ENCODE peak calls at places on chromosome X, in seven cellular contexts. One of them, this sample, is unnamed.

GRCh38 chrX:70132244-70132643 is 1.0 kb upstream of the IGBP1 start:
- DNase-seq in DMS153: no peak
- DNase-seq in RPMI8226: peak; percentile 3
- DNase-seq in heart left ventricle: no peak
- DNase-seq in fibroblast of lung: no peak
- DNase-seq in NCI-H2081: no peak
- DNase-seq in mucosa of descending colon: no peak
- DNase-seq in this sample: peak; percentile 30

GRCh38 chrX:47501226-47502071 is 18.4 kb upstream of the ZNF41 start:
- DNase-seq in NCI-H2081: no peak
- DNase-seq in mucosa of descending colon: no peak
- DNase-seq in DMS153: no peak
- DNase-seq in fibroblast of lung: peak; percentile 67
- DNase-seq in RPMI8226: peak; percentile 62
- DNase-seq in heart left ventricle: no peak
- DNase-seq in this sample: peak; percentile 64

GRCh38 chrX:26822448-26822847 is 606.5 kb downstream of the MAGEB5 start:
- DNase-seq in DMS153: no peak
- DNase-seq in mucosa of descending colon: no peak
- DNase-seq in RPMI8226: no peak
- DNase-seq in NCI-H2081: no peak
- DNase-seq in fibroblast of lung: no peak
- DNase-seq in heart left ventricle: no peak
- DNase-seq in this sample: no peak

GRCh38 chrX:538311-538710 is 92.3 kb upstream of the SHOX start:
- DNase-seq in heart left ventricle: no peak
- DNase-seq in NCI-H2081: no peak
- DNase-seq in RPMI8226: peak; percentile 23
- DNase-seq in DMS153: no peak
- DNase-seq in mucosa of descending colon: no peak
- DNase-seq in fibroblast of lung: no peak
- DNase-seq in this sample: no peak

GRCh38 chrX:119118780-119119395 is 8.7 kb downstream of the KIAA1210 start:
- DNase-seq in fibroblast of lung: peak; percentile 24
- DNase-seq in RPMI8226: peak; percentile 37
- DNase-seq in DMS153: no peak
- DNase-seq in mucosa of descending colon: peak; percentile 55
- DNase-seq in NCI-H2081: peak; percentile 55
- DNase-seq in heart left ventricle: peak; percentile 27
- DNase-seq in this sample: peak; percentile 77

GRCh38 chrX:20060961-20061868 is 55.5 kb downstream of the MAP7D2 start:
- DNase-seq in NCI-H2081: peak; percentile 12
- DNase-seq in mucosa of descending colon: no peak
- DNase-seq in RPMI8226: peak; percentile 80
- DNase-seq in heart left ventricle: no peak
- DNase-seq in fibroblast of lung: no peak
- DNase-seq in DMS153: peak; percentile 68
- DNase-seq in this sample: peak; percentile 89

GRCh38 chrX:39633293-39633692 is 464.5 kb downstream of the BCOR start:
- DNase-seq in DMS153: no peak
- DNase-seq in NCI-H2081: no peak
- DNase-seq in heart left ventricle: no peak
- DNase-seq in fibroblast of lung: peak; percentile 70
- DNase-seq in RPMI8226: no peak
- DNase-seq in mucosa of descending colon: no peak
- DNase-seq in this sample: peak; percentile 87

GRCh38 chrX:6026484-6026883 is 202.2 kb downstream of the NLGN4X start:
- DNase-seq in DMS153: no peak
- DNase-seq in mucosa of descending colon: no peak
- DNase-seq in RPMI8226: no peak
- DNase-seq in fibroblast of lung: no peak
- DNase-seq in heart left ventricle: no peak
- DNase-seq in NCI-H2081: no peak
- DNase-seq in this sample: no peak

GRCh38 chrX:17535229-17535628 is 160.2 kb downstream of the NHS start:
- DNase-seq in RPMI8226: peak; percentile 54
- DNase-seq in fibroblast of lung: no peak
- DNase-seq in DMS153: no peak
- DNase-seq in mucosa of descending colon: peak; percentile 39
- DNase-seq in NCI-H2081: no peak
- DNase-seq in heart left ventricle: no peak
- DNase-seq in this sample: peak; percentile 9

GRCh38 chrX:134172588-134173259 is 64.3 kb upstream of the CCDC160 start:
- DNase-seq in RPMI8226: no peak
- DNase-seq in DMS153: no peak
- DNase-seq in NCI-H2081: no peak
- DNase-seq in mucosa of descending colon: no peak
- DNase-seq in fibroblast of lung: no peak
- DNase-seq in heart left ventricle: peak; percentile 25
- DNase-seq in this sample: peak; percentile 18